ENCODE peak calls at places on chromosomes 7 and 10, in seven cellular contexts. M, F, Q, A, U, E and H are unnamed samples.
A peak's percentile ranks its signal among the peaks of the same experiment; 100 is the strongest.

GRCh38 chr10:129970404-129971364 is 6.6 kb upstream of the EBF3 start:
- DNase-seq in F (no peak), U (no peak), E (no peak), M (peak; percentile 71), A (no peak), Q (no peak), H (no peak)

GRCh38 chr7:87155788-87156187 is 3.5 kb downstream of the DMTF1 start:
- DNase-seq in F (peak; percentile 40), A (peak; percentile 61), M (no peak), Q (no peak), U (no peak), E (no peak), H (peak; percentile 8)

GRCh38 chr10:103915794-103916193 is 2.2 kb downstream of the STN1 start:
- DNase-seq in F (peak; percentile 57), E (no peak), M (no peak), Q (no peak), A (no peak), U (no peak), H (no peak)

GRCh38 chr7:97008275-97008917 is 3.0 kb downstream of the DLX6 start:
- DNase-seq in U (no peak), Q (no peak), A (no peak), M (no peak), F (no peak), E (no peak), H (no peak)

GRCh38 chr7:127726481-127726880 is 74.5 kb downstream of the SND1 start:
- DNase-seq in F (no peak), A (no peak), U (no peak), E (no peak), Q (no peak), M (no peak), H (no peak)

GRCh38 chr7:78151229-78151628 is 352.7 kb downstream of the PHTF2 start:
- DNase-seq in A (no peak), Q (no peak), U (no peak), F (no peak), E (peak; percentile 7), M (no peak), H (no peak)

GRCh38 chr7:151838861-151839381 is 38.0 kb downstream of the PRKAG2 start:
- DNase-seq in Q (no peak), A (peak; percentile 42), U (no peak), M (peak; percentile 77), E (peak; percentile 59), F (no peak), H (no peak)

GRCh38 chr10:61262486-61263261 is 190.5 kb downstream of the TMEM26 start:
- DNase-seq in E (peak; percentile 9), U (no peak), Q (no peak), A (no peak), F (no peak), M (no peak), H (no peak)

GRCh38 chr7:99606531-99606930 is 8.5 kb downstream of the TMEM225B start:
- DNase-seq in F (no peak), A (no peak), E (no peak), Q (no peak), M (no peak), U (no peak), H (no peak)

GRCh38 chr10:79106651-79107050 is 37.9 kb downstream of the ZMIZ1 start:
- DNase-seq in U (no peak), M (no peak), A (no peak), E (no peak), F (no peak), Q (no peak), H (no peak)

GRCh38 chr10:35372329-35372728 is 36.0 kb downstream of the CCNY start:
- DNase-seq in F (peak; percentile 91), Q (no peak), A (no peak), M (peak; percentile 51), U (no peak), E (peak; percentile 94), H (peak; percentile 87)

GRCh38 chr10:75430000-75430763 is 1.2 kb upstream of the LRMDA start:
- DNase-seq in M (peak; percentile 85), A (peak; percentile 8), E (peak; percentile 91), F (peak; percentile 45), U (no peak), Q (no peak), H (peak; percentile 45)

GRCh38 chr10:9510626-9511025 is 1456.1 kb downstream of the GATA3 start:
- DNase-seq in Q (no peak), E (no peak), F (no peak), U (no peak), M (no peak), A (no peak), H (no peak)

GRCh38 chr7:141466151-141466904 is 84.9 kb upstream of the AGK start:
- DNase-seq in E (no peak), Q (no peak), M (no peak), A (no peak), U (no peak), F (no peak), H (no peak)